ENCODE peak calls at places on chromosomes 13 and 19, in nine cellular contexts. One of them, this sample, is unnamed.

GRCh38 chr13:45398862-45399261 is 19.3 kb downstream of the SLC25A30 start:
- DNase-seq in WERI-Rb-1: no peak
- DNase-seq in PC-3: no peak
- DNase-seq in neuronal stem cell: no peak
- DNase-seq in body of pancreas: no peak
- DNase-seq in AG04450: no peak
- DNase-seq in adrenal gland: no peak
- DNase-seq in uterus: no peak
- DNase-seq in tibial artery: no peak
- DNase-seq in this sample: no peak

GRCh38 chr19:46503848-46504453 is 8.3 kb upstream of the PNMA8B start:
- DNase-seq in WERI-Rb-1: no peak
- DNase-seq in PC-3: no peak
- DNase-seq in neuronal stem cell: no peak
- DNase-seq in body of pancreas: no peak
- DNase-seq in AG04450: no peak
- DNase-seq in adrenal gland: no peak
- DNase-seq in uterus: no peak
- DNase-seq in tibial artery: no peak
- DNase-seq in this sample: no peak

GRCh38 chr19:3154957-3155736 is 19.3 kb downstream of the GNA15 start:
- DNase-seq in WERI-Rb-1: no peak
- DNase-seq in PC-3: peak; percentile 95
- DNase-seq in neuronal stem cell: no peak
- DNase-seq in body of pancreas: peak; percentile 83
- DNase-seq in AG04450: peak; percentile 93
- DNase-seq in adrenal gland: peak; percentile 94
- DNase-seq in uterus: peak; percentile 72
- DNase-seq in tibial artery: peak; percentile 81
- DNase-seq in this sample: peak; percentile 77

GRCh38 chr19:2636897-2637683 is 65.4 kb downstream of the GNG7 start:
- DNase-seq in WERI-Rb-1: peak; percentile 68
- DNase-seq in PC-3: peak; percentile 58
- DNase-seq in neuronal stem cell: peak; percentile 54
- DNase-seq in body of pancreas: peak; percentile 65
- DNase-seq in AG04450: no peak
- DNase-seq in adrenal gland: peak; percentile 78
- DNase-seq in uterus: peak; percentile 52
- DNase-seq in tibial artery: no peak
- DNase-seq in this sample: peak; percentile 75

GRCh38 chr13:41054919-41055619 is 6.2 kb upstream of the WBP4 start:
- DNase-seq in WERI-Rb-1: no peak
- DNase-seq in PC-3: no peak
- DNase-seq in neuronal stem cell: no peak
- DNase-seq in body of pancreas: no peak
- DNase-seq in AG04450: no peak
- DNase-seq in adrenal gland: no peak
- DNase-seq in uterus: no peak
- DNase-seq in tibial artery: no peak
- DNase-seq in this sample: no peak

GRCh38 chr13:26896986-26897668 is 136.5 kb upstream of the GPR12 start:
- DNase-seq in WERI-Rb-1: peak; percentile 93
- DNase-seq in PC-3: no peak
- DNase-seq in neuronal stem cell: peak; percentile 29
- DNase-seq in body of pancreas: no peak
- DNase-seq in AG04450: no peak
- DNase-seq in adrenal gland: no peak
- DNase-seq in uterus: no peak
- DNase-seq in tibial artery: no peak
- DNase-seq in this sample: no peak

GRCh38 chr13:62837895-62838294 is 1422.2 kb upstream of the PCDH20 start:
- DNase-seq in WERI-Rb-1: no peak
- DNase-seq in PC-3: peak; percentile 68
- DNase-seq in neuronal stem cell: no peak
- DNase-seq in body of pancreas: no peak
- DNase-seq in AG04450: peak; percentile 63
- DNase-seq in adrenal gland: no peak
- DNase-seq in uterus: no peak
- DNase-seq in tibial artery: no peak
- DNase-seq in this sample: no peak

GRCh38 chr13:79402074-79402635 is 3.9 kb downstream of the RBM26 start:
- DNase-seq in WERI-Rb-1: no peak
- DNase-seq in PC-3: no peak
- DNase-seq in neuronal stem cell: no peak
- DNase-seq in body of pancreas: no peak
- DNase-seq in AG04450: no peak
- DNase-seq in adrenal gland: no peak
- DNase-seq in uterus: no peak
- DNase-seq in tibial artery: no peak
- DNase-seq in this sample: no peak

GRCh38 chr19:27794444-27795042 is 1418.4 kb downstream of the UQCRFS1 start:
- DNase-seq in WERI-Rb-1: no peak
- DNase-seq in PC-3: peak; percentile 6
- DNase-seq in neuronal stem cell: peak; percentile 3
- DNase-seq in body of pancreas: peak; percentile 8
- DNase-seq in AG04450: no peak
- DNase-seq in adrenal gland: no peak
- DNase-seq in uterus: no peak
- DNase-seq in tibial artery: no peak
- DNase-seq in this sample: no peak

GRCh38 chr13:51729853-51730553 is 74.0 kb downstream of the DHRS12 start:
- DNase-seq in WERI-Rb-1: no peak
- DNase-seq in PC-3: peak; percentile 74
- DNase-seq in neuronal stem cell: no peak
- DNase-seq in body of pancreas: peak; percentile 60
- DNase-seq in AG04450: peak; percentile 44
- DNase-seq in adrenal gland: peak; percentile 89
- DNase-seq in uterus: peak; percentile 81
- DNase-seq in tibial artery: peak; percentile 76
- DNase-seq in this sample: peak; percentile 86

GRCh38 chr19:11166281-11167142 is 10.9 kb upstream of the SPC24 start:
- DNase-seq in WERI-Rb-1: no peak
- DNase-seq in PC-3: no peak
- DNase-seq in neuronal stem cell: no peak
- DNase-seq in body of pancreas: no peak
- DNase-seq in AG04450: no peak
- DNase-seq in adrenal gland: no peak
- DNase-seq in uterus: peak; percentile 61
- DNase-seq in tibial artery: no peak
- DNase-seq in this sample: peak; percentile 82

GRCh38 chr19:45781282-45782161 is 768 bp downstream of the DMPK start:
- DNase-seq in WERI-Rb-1: peak; percentile 6
- DNase-seq in PC-3: peak; percentile 71
- DNase-seq in neuronal stem cell: no peak
- DNase-seq in body of pancreas: peak; percentile 87
- DNase-seq in AG04450: no peak
- DNase-seq in adrenal gland: peak; percentile 83
- DNase-seq in uterus: no peak
- DNase-seq in tibial artery: no peak
- DNase-seq in this sample: peak; percentile 73

GRCh38 chr19:18741566-18742121 is 49.5 kb downstream of the COMP start:
- DNase-seq in WERI-Rb-1: no peak
- DNase-seq in PC-3: peak; percentile 47
- DNase-seq in neuronal stem cell: no peak
- DNase-seq in body of pancreas: peak; percentile 88
- DNase-seq in AG04450: no peak
- DNase-seq in adrenal gland: peak; percentile 72
- DNase-seq in uterus: no peak
- DNase-seq in tibial artery: no peak
- DNase-seq in this sample: no peak

GRCh38 chr19:10907925-10908324 is 20.5 kb downstream of the YIPF2 start:
- DNase-seq in WERI-Rb-1: no peak
- DNase-seq in PC-3: no peak
- DNase-seq in neuronal stem cell: no peak
- DNase-seq in body of pancreas: no peak
- DNase-seq in AG04450: no peak
- DNase-seq in adrenal gland: no peak
- DNase-seq in uterus: no peak
- DNase-seq in tibial artery: no peak
- DNase-seq in this sample: no peak

GRCh38 chr19:5891938-5892771 is 11.4 kb downstream of the NDUFA11 start:
- DNase-seq in WERI-Rb-1: peak; percentile 70
- DNase-seq in PC-3: peak; percentile 60
- DNase-seq in neuronal stem cell: peak; percentile 48
- DNase-seq in body of pancreas: peak; percentile 45
- DNase-seq in AG04450: no peak
- DNase-seq in adrenal gland: peak; percentile 64
- DNase-seq in uterus: no peak
- DNase-seq in tibial artery: no peak
- DNase-seq in this sample: no peak

GRCh38 chr13:50589651-50590054 is 253.8 kb downstream of the DLEU7 start:
- DNase-seq in WERI-Rb-1: no peak
- DNase-seq in PC-3: peak; percentile 65
- DNase-seq in neuronal stem cell: no peak
- DNase-seq in body of pancreas: no peak
- DNase-seq in AG04450: peak; percentile 42
- DNase-seq in adrenal gland: peak; percentile 58
- DNase-seq in uterus: no peak
- DNase-seq in tibial artery: no peak
- DNase-seq in this sample: no peak

GRCh38 chr19:27654266-27654990 is 1558.5 kb downstream of the UQCRFS1 start:
- DNase-seq in WERI-Rb-1: no peak
- DNase-seq in PC-3: no peak
- DNase-seq in neuronal stem cell: no peak
- DNase-seq in body of pancreas: no peak
- DNase-seq in AG04450: no peak
- DNase-seq in adrenal gland: peak; percentile 4
- DNase-seq in uterus: no peak
- DNase-seq in tibial artery: no peak
- DNase-seq in this sample: no peak

GRCh38 chr13:44219808-44220544 is 153.6 kb upstream of the SERP2 start:
- DNase-seq in WERI-Rb-1: no peak
- DNase-seq in PC-3: peak; percentile 87
- DNase-seq in neuronal stem cell: no peak
- DNase-seq in body of pancreas: no peak
- DNase-seq in AG04450: peak; percentile 52
- DNase-seq in adrenal gland: no peak
- DNase-seq in uterus: no peak
- DNase-seq in tibial artery: no peak
- DNase-seq in this sample: no peak

GRCh38 chr13:93496985-93497673 is 270.5 kb downstream of the GPC6 start:
- DNase-seq in WERI-Rb-1: peak; percentile 84
- DNase-seq in PC-3: no peak
- DNase-seq in neuronal stem cell: no peak
- DNase-seq in body of pancreas: no peak
- DNase-seq in AG04450: no peak
- DNase-seq in adrenal gland: no peak
- DNase-seq in uterus: no peak
- DNase-seq in tibial artery: no peak
- DNase-seq in this sample: no peak

GRCh38 chr13:108902557-108903155 is 273.2 kb downstream of the MYO16 start:
- DNase-seq in WERI-Rb-1: no peak
- DNase-seq in PC-3: peak; percentile 48
- DNase-seq in neuronal stem cell: no peak
- DNase-seq in body of pancreas: no peak
- DNase-seq in AG04450: no peak
- DNase-seq in adrenal gland: no peak
- DNase-seq in uterus: no peak
- DNase-seq in tibial artery: no peak
- DNase-seq in this sample: no peak
- H3K9me3 ChIP-seq in WERI-Rb-1: peaks cover 4% of the 10 kb centered on the region
- H3K9me3 ChIP-seq in PC-3: no peaks in the 10 kb centered on the region
- H3K9me3 ChIP-seq in neuronal stem cell: no peaks in the 10 kb centered on the region
- H3K9me3 ChIP-seq in body of pancreas: no peaks in the 10 kb centered on the region
- H3K9me3 ChIP-seq in AG04450: no peaks in the 10 kb centered on the region
- H3K9me3 ChIP-seq in adrenal gland: no peaks in the 10 kb centered on the region
- H3K9me3 ChIP-seq in uterus: no peaks in the 10 kb centered on the region
- H3K9me3 ChIP-seq in tibial artery: no peaks in the 10 kb centered on the region
- H3K9me3 ChIP-seq in this sample: no peaks in the 10 kb centered on the region

GRCh38 chr19:8681345-8682021 is 17.1 kb downstream of the ACTL9 start:
- DNase-seq in WERI-Rb-1: no peak
- DNase-seq in PC-3: peak; percentile 16
- DNase-seq in neuronal stem cell: no peak
- DNase-seq in body of pancreas: no peak
- DNase-seq in AG04450: no peak
- DNase-seq in adrenal gland: no peak
- DNase-seq in uterus: no peak
- DNase-seq in tibial artery: no peak
- DNase-seq in this sample: no peak
- H3K27ac ChIP-seq in WERI-Rb-1: no peak overlapping the region
- H3K27ac ChIP-seq in PC-3: no peak overlapping the region
- H3K27ac ChIP-seq in neuronal stem cell: no peak overlapping the region
- H3K27ac ChIP-seq in body of pancreas: no peak overlapping the region
- H3K27ac ChIP-seq in AG04450: no peak overlapping the region
- H3K27ac ChIP-seq in adrenal gland: no peak overlapping the region
- H3K27ac ChIP-seq in uterus: no peak overlapping the region
- H3K27ac ChIP-seq in tibial artery: no peak overlapping the region
- H3K27ac ChIP-seq in this sample: no peak overlapping the region

DNA sequence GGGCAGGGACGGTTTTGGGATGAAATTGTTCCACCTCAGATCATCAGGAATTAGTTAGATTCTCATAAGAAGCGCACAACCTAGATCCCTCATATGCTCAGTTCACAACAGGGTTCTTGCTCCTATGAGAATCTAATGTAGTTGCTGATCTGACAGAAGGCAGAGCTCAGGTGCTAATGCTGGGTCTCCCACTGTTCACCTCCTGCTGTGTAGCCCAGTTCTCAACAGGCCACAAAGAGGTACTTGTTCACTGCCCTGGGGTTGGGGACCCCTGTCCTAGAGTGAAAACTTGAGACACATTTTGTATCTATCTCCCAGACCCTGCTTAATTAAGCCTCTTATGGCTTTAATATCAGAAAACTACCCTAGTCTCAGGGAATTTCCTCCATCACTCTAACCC is 966.0 kb downstream of the PCDH17 start:
- DNase-seq in WERI-Rb-1: no peak
- DNase-seq in PC-3: no peak
- DNase-seq in neuronal stem cell: no peak
- DNase-seq in body of pancreas: no peak
- DNase-seq in AG04450: no peak
- DNase-seq in adrenal gland: no peak
- DNase-seq in uterus: no peak
- DNase-seq in tibial artery: no peak
- DNase-seq in this sample: no peak
- H3K9me3 ChIP-seq in WERI-Rb-1: no peaks in the 10 kb centered on the region
- H3K9me3 ChIP-seq in PC-3: no peaks in the 10 kb centered on the region
- H3K9me3 ChIP-seq in neuronal stem cell: no peaks in the 10 kb centered on the region
- H3K9me3 ChIP-seq in body of pancreas: no peaks in the 10 kb centered on the region
- H3K9me3 ChIP-seq in AG04450: peaks cover 2% of the 10 kb centered on the region
- H3K9me3 ChIP-seq in adrenal gland: no peaks in the 10 kb centered on the region
- H3K9me3 ChIP-seq in uterus: no peaks in the 10 kb centered on the region
- H3K9me3 ChIP-seq in tibial artery: no peaks in the 10 kb centered on the region
- H3K9me3 ChIP-seq in this sample: no peaks in the 10 kb centered on the region

DNA sequence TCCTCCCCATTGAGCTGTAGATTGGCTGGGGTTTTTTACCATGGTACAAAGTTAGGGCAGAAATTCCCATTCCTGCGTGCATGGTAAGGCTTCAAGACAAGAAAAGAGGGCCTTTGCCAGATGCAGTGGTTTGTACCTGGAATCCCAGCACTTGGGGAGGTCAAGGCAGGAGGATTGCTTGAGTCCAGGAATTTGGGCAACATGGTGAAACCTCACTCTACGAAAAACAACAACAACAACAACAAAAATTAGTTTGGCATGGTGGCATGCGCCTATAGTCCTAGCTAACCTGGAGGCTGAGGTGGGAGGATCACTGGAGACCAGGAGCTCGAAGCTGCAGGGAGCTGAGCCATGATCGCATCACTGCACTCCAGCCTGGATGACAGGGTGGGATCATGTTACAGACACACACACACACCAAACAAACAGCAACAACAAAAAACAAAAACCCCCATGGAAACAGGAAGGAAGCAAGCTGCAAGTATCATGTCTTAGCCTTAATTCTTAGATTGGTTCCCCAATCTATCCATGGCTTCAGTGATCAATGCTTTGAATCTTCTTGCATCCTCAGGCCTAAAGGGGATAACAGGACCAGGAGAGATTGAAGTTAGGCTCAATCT is 5.5 kb upstream of the WTIP start:
- DNase-seq in WERI-Rb-1: no peak
- DNase-seq in PC-3: no peak
- DNase-seq in neuronal stem cell: no peak
- DNase-seq in body of pancreas: no peak
- DNase-seq in AG04450: no peak
- DNase-seq in adrenal gland: no peak
- DNase-seq in uterus: no peak
- DNase-seq in tibial artery: no peak
- DNase-seq in this sample: no peak
- H3K27ac ChIP-seq in WERI-Rb-1: no peak overlapping the region
- H3K27ac ChIP-seq in PC-3: no peak overlapping the region
- H3K27ac ChIP-seq in neuronal stem cell: no peak overlapping the region
- H3K27ac ChIP-seq in body of pancreas: no peak overlapping the region
- H3K27ac ChIP-seq in AG04450: no peak overlapping the region
- H3K27ac ChIP-seq in adrenal gland: no peak overlapping the region
- H3K27ac ChIP-seq in uterus: peak overlapping the region; percentile 49
- H3K27ac ChIP-seq in tibial artery: peak overlapping the region; percentile 68
- H3K27ac ChIP-seq in this sample: no peak overlapping the region